ENCODE peak calls at places on chromosomes 13 and 19, in nine cellular contexts. Q is foreskin fibroblast; B is nucleus accumbens; R is heart left ventricle; V is activated T-helper 1 cell treated with anti-CD3 and anti-CD28 coated beads, Interleukin-2, amount 50 U/mL, for 16 hours; E is NCI-H2107; O is activated T-cell treated with anti-CD3 and anti-CD28 coated beads, Interleukin-2, amount 50 U/mL, for 4 hours; S is SHP77; F is psoas muscle. C is an unnamed sample.

GRCh38 chr19:22914646-22915045 is 82.6 kb downstream of the ZNF723 start:
- DNase-seq in Q (no peak), B (no peak), R (no peak), V (no peak), E (no peak), O (no peak), S (no peak), F (no peak), C (no peak)

GRCh38 chr19:47514151-47514868 is 553 bp downstream of the NAPA start:
- DNase-seq in Q (peak), B (no peak), R (no peak), V (no peak), E (no peak), O (no peak), S (no peak), F (no peak), C (no peak)

GRCh38 chr13:113880651-113881611 is 17.1 kb upstream of the GAS6 start:
- DNase-seq in Q (peak), B (no peak), R (peak), V (no peak), E (no peak), O (no peak), S (no peak), F (no peak), C (no peak)

GRCh38 chr13:37412271-37412683 is 186.3 kb downstream of the POSTN start:
- DNase-seq in Q (peak), B (no peak), R (no peak), V (no peak), E (no peak), O (no peak), S (no peak), F (no peak), C (no peak)

GRCh38 chr13:61247149-61247936 is 168.3 kb downstream of the PCDH20 start:
- DNase-seq in Q (no peak), B (no peak), R (no peak), V (no peak), E (no peak), O (no peak), S (no peak), F (no peak), C (no peak)

GRCh38 chr13:85812282-85812681 is 13.1 kb upstream of the SLITRK6 start:
- DNase-seq in Q (no peak), B (no peak), R (no peak), V (no peak), E (no peak), O (no peak), S (no peak), F (no peak), C (no peak)

GRCh38 chr19:34172661-34173144 is 399 bp downstream of the LSM14A start:
- DNase-seq in Q (peak), B (no peak), R (peak), V (peak), E (no peak), O (no peak), S (no peak), F (peak), C (no peak)

GRCh38 chr19:16627194-16627927 is 643 bp downstream of the MED26 start:
- DNase-seq in Q (peak), B (no peak), R (peak), V (no peak), E (no peak), O (no peak), S (no peak), F (no peak), C (no peak)

GRCh38 chr13:98528663-98529064 is 48.2 kb downstream of the STK24 start:
- DNase-seq in Q (peak), B (no peak), R (peak), V (no peak), E (no peak), O (no peak), S (no peak), F (no peak), C (no peak)

GRCh38 chr13:94716016-94716415 is 3.7 kb upstream of the SOX21 start:
- DNase-seq in Q (no peak), B (no peak), R (no peak), V (no peak), E (no peak), O (no peak), S (no peak), F (no peak), C (no peak)

GRCh38 chr19:35223084-35223790 is 5.3 kb downstream of the FAM187B start:
- DNase-seq in Q (no peak), B (no peak), R (no peak), V (no peak), E (no peak), O (no peak), S (no peak), F (no peak), C (no peak)

GRCh38 chr13:100497394-100497793 is 91.2 kb downstream of the GGACT start:
- DNase-seq in Q (peak), B (no peak), R (no peak), V (no peak), E (no peak), O (no peak), S (no peak), F (no peak), C (no peak)

GRCh38 chr13:91398413-91399188 is at the start of gene GPC5:
- DNase-seq in Q (peak), B (no peak), R (peak), V (peak), E (peak), O (peak), S (peak), F (peak), C (peak)

GRCh38 chr19:50844296-50844935 is 10.3 kb upstream of the KLK3 start:
- DNase-seq in Q (no peak), B (no peak), R (no peak), V (no peak), E (no peak), O (no peak), S (peak), F (no peak), C (no peak)

GRCh38 chr19:56253737-56254136 is 18.8 kb upstream of the EDDM13 start:
- DNase-seq in Q (peak), B (no peak), R (no peak), V (no peak), E (peak), O (no peak), S (peak), F (no peak), C (peak)

GRCh38 chr13:44398606-44399005 is 25.0 kb downstream of the SERP2 start:
- DNase-seq in Q (no peak), B (no peak), R (no peak), V (no peak), E (no peak), O (no peak), S (no peak), F (no peak), C (no peak)